ENCODE peak calls at places on chromosomes 7 and 10, in seven cellular contexts. Z, N, F, D, R, M and W are unnamed samples.

GRCh38 chr10:52486840-52487611 is 172.9 kb downstream of the DKK1 start:
- DNase-seq in Z (no peak), F (peak; percentile 100), R (no peak), D (no peak), M (no peak), N (no peak), W (no peak)

GRCh38 chr10:106436123-106436740 is 728.3 kb downstream of the SORCS1 start:
- DNase-seq in M (no peak), N (no peak), R (no peak), F (peak; percentile 92), Z (no peak), D (no peak), W (no peak)

GRCh38 chr10:97991875-97992274 is 38.5 kb downstream of the CRTAC1 start:
- DNase-seq in R (peak; percentile 15), F (peak; percentile 33), Z (no peak), M (no peak), N (no peak), D (no peak), W (no peak)

GRCh38 chr7:46885167-46885566 is 696.7 kb downstream of the TNS3 start:
- DNase-seq in D (no peak), Z (no peak), F (no peak), M (no peak), R (no peak), N (no peak), W (no peak)

GRCh38 chr10:60731134-60731883 is 47.0 kb upstream of the CDK1 start:
- DNase-seq in F (peak; percentile 60), N (no peak), R (no peak), Z (no peak), D (no peak), M (no peak), W (no peak)

GRCh38 chr10:46553238-46554049 is 3.0 kb downstream of the GPRIN2 start:
- DNase-seq in D (peak; percentile 19), N (no peak), R (peak; percentile 2), F (no peak), M (peak; percentile 9), Z (no peak), W (peak; percentile 9)

GRCh38 chr7:116955801-116956514 is 2.7 kb downstream of the ST7 start:
- DNase-seq in N (no peak), M (no peak), F (no peak), D (no peak), R (no peak), Z (no peak), W (no peak)

GRCh38 chr10:102230264-102230860 is 4.3 kb downstream of the ELOVL3 start:
- DNase-seq in F (peak; percentile 55), R (no peak), Z (peak; percentile 84), M (peak; percentile 56), N (peak; percentile 51), D (peak; percentile 28), W (no peak)

GRCh38 chr7:71976670-71977069 is 435.5 kb downstream of the CALN1 start:
- DNase-seq in R (no peak), Z (no peak), N (no peak), F (no peak), M (no peak), D (no peak), W (no peak)

GRCh38 chr10:104300736-104301292 is 31.8 kb downstream of the GSTO2 start:
- DNase-seq in M (peak; percentile 96), D (peak; percentile 83), Z (no peak), R (no peak), F (peak; percentile 79), N (no peak), W (no peak)

GRCh38 chr7:158572000-158572828 is 15.4 kb downstream of the PTPRN2 start:
- DNase-seq in R (peak; percentile 16), F (no peak), Z (no peak), N (no peak), D (no peak), M (no peak), W (no peak)

GRCh38 chr10:12503311-12503710 is 154.0 kb downstream of the CAMK1D start:
- DNase-seq in R (no peak), Z (no peak), F (no peak), N (peak; percentile 21), D (no peak), M (no peak), W (no peak)

GRCh38 chr10:33330543-33331019 is 3.9 kb downstream of the NRP1 start:
- DNase-seq in Z (peak; percentile 66), M (peak; percentile 64), R (peak; percentile 80), N (peak; percentile 70), D (peak; percentile 88), F (peak; percentile 100), W (peak; percentile 64)

GRCh38 chr7:47186316-47186715 is 395.6 kb downstream of the TNS3 start:
- DNase-seq in R (no peak), Z (peak; percentile 43), D (no peak), F (no peak), M (no peak), N (no peak), W (no peak)

GRCh38 chr7:46558482-46559193 is 637.6 kb upstream of the IGFBP3 start:
- DNase-seq in N (no peak), R (no peak), D (no peak), F (peak; percentile 35), Z (no peak), M (no peak), W (no peak)

GRCh38 chr10:5040781-5041470 is 37.3 kb upstream of the AKR1C2 start:
- DNase-seq in Z (no peak), M (no peak), N (no peak), R (no peak), D (no peak), F (peak; percentile 6), W (no peak)

GRCh38 chr7:128197586-128197985 is 43.5 kb upstream of the LEP start:
- DNase-seq in M (no peak), R (no peak), D (no peak), N (no peak), Z (no peak), F (no peak), W (no peak)

DNA sequence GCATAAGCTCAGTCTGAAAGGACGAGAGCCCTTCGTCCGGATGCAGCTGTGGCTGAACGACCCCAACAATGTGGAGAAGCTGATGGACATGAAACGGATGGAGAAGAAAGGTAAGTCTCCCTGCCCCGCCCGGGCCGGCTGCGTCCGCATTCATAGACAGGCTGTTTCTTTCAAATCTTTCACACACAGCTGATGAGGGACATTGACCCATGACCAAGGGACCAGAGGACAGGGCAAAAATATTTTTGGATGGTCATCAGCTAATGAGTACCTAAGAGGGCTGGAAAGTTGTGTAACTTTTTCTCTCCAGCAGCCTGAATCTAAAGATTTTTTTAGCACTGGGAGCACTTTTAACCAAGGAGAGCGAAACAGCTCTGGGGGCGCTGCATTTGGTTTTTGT is 52.5 kb upstream of the SH2B2 start:
- DNase-seq in D (no peak), M (no peak), Z (peak; percentile 61), R (no peak), N (no peak), F (no peak), W (no peak)
- H3K27ac ChIP-seq in D (no peak overlapping the region), M (no peak overlapping the region), Z (no peak overlapping the region), R (no peak overlapping the region), N (no peak overlapping the region), F (no peak overlapping the region), W (no peak overlapping the region)

GRCh38 chr7:142188159-142188558 is 69.7 kb downstream of the PRSS58 start:
- DNase-seq in R (no peak), D (no peak), M (no peak), F (no peak), N (no peak), Z (no peak), W (no peak)

GRCh38 chr7:142185069-142185468 is 72.8 kb downstream of the PRSS58 start:
- DNase-seq in F (no peak), Z (no peak), R (no peak), M (no peak), N (no peak), D (no peak), W (no peak)

GRCh38 chr7:142194201-142194600 is 63.7 kb downstream of the PRSS58 start:
- DNase-seq in N (no peak), D (no peak), Z (no peak), F (peak; percentile 4), R (no peak), M (no peak), W (no peak)

DNA sequence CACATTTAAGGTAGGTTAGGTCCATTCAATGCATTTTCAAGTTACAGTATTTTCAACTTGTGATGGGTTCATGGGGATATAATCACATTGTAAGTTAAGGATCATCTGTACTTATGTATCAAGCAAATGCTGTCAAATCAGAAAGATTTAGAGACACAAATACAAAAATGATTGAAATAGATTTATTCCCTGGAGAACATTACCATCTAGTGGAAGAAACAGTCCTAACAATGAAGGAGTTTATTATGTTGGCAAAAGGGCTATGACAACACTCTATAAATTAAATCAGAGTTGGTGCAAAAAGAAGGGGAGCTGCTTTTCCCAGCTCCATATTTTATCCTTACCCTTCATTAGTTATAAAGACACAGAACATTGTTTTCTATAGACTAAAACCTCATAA is 69.0 kb downstream of the PRSS58 start:
- DNase-seq in N (no peak), F (peak; percentile 49), Z (no peak), D (no peak), R (no peak), M (no peak), W (no peak)
- H3K4me3 ChIP-seq in N (no peak overlapping the region), F (no peak overlapping the region), Z (no peak overlapping the region), D (no peak overlapping the region), R (no peak overlapping the region), M (no peak overlapping the region), W (no peak overlapping the region)

DNA sequence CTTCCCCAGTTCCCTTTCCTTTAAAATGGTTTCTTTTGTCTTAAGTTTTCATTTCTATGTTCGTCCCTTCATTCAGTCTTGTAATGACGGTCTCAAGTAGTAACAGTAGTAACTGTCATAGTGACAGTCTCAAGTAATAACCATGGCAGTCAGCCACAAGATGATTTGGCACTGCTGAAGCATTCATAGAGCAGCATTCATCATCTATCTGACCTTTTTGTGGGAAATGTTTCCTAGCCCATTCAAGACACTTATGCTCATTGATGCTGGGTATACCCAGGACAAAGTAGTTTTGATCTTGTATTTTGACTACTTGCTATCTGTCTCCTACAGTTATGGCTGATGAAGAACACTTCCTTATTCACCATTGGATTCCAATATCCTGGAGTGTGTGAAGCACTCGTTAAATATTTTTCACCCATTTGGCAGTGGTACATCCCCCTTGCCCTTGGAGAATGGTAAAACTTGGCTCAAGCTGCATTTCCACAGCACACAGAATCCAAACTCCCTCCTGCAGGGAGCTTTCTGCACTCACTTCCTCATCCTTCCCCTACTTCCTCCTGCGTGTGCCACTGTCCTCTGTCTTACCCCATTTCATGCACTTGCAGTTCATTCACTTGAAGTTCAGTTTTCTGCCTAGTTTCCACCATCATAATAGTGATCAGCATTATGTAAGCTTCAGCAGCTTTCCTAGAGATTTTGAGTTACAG is 19.0 kb downstream of the GIMAP4 start:
- DNase-seq in N (no peak), F (no peak), Z (no peak), M (no peak), R (no peak), D (no peak), W (no peak)
- H3K27ac ChIP-seq in N (no peak overlapping the region), F (no peak overlapping the region), Z (peak overlapping the region; percentile 83), M (no peak overlapping the region), R (peak overlapping the region; percentile 56), D (peak overlapping the region; percentile 86), W (no peak overlapping the region)

GRCh38 chr7:64469673-64470072 is 93.2 kb downstream of the ZNF680 start:
- DNase-seq in N (no peak), M (no peak), Z (no peak), R (no peak), D (no peak), F (no peak), W (no peak)

GRCh38 chr7:64465551-64465950 is 97.3 kb downstream of the ZNF680 start:
- DNase-seq in Z (no peak), F (no peak), R (no peak), N (no peak), D (no peak), M (no peak), W (no peak)

GRCh38 chr7:64463636-64464375 is 99.1 kb downstream of the ZNF680 start:
- DNase-seq in F (peak; percentile 2), R (no peak), N (peak; percentile 32), Z (no peak), D (peak; percentile 77), M (no peak), W (no peak)
- H3K4me3 ChIP-seq in F (no peak overlapping the region), R (no peak overlapping the region), N (peak overlapping the region; percentile 42), Z (peak overlapping the region; percentile 41), D (peak overlapping the region; percentile 66), M (no peak overlapping the region), W (peak overlapping the region; percentile 8)